ENCODE peak calls at places on chromosome 10, in four cellular contexts. One of them, this sample, is unnamed. For H3K27me3, the result is how much of the 10 kb centered on the place peaks cover.

GRCh38 chr10:5915451-5915850 is 25.4 kb downstream of the FBH1 start:
- DNase-seq in breast epithelium: no peak
- DNase-seq in suprapubic skin: no peak
- DNase-seq in thoracic aorta: no peak
- DNase-seq in this sample: no peak

GRCh38 chr10:72009430-72010081 is 45.4 kb downstream of the CHST3 start:
- DNase-seq in breast epithelium: peak
- DNase-seq in suprapubic skin: peak
- DNase-seq in thoracic aorta: peak
- DNase-seq in this sample: no peak

GRCh38 chr10:43878386-43878785 is 229.7 kb upstream of the ZNF32 start:
- DNase-seq in breast epithelium: no peak
- DNase-seq in suprapubic skin: no peak
- DNase-seq in thoracic aorta: no peak
- DNase-seq in this sample: no peak

GRCh38 chr10:72846225-72846624 is 47.3 kb upstream of the OIT3 start:
- DNase-seq in breast epithelium: no peak
- DNase-seq in suprapubic skin: no peak
- DNase-seq in thoracic aorta: no peak
- DNase-seq in this sample: no peak

GRCh38 chr10:50919010-50919409 is 33.6 kb upstream of the A1CF start:
- DNase-seq in breast epithelium: no peak
- DNase-seq in suprapubic skin: no peak
- DNase-seq in thoracic aorta: no peak
- DNase-seq in this sample: no peak

GRCh38 chr10:70528726-70529362 is 50.3 kb downstream of the PALD1 start:
- DNase-seq in breast epithelium: no peak
- DNase-seq in suprapubic skin: no peak
- DNase-seq in thoracic aorta: no peak
- DNase-seq in this sample: no peak

GRCh38 chr10:58152698-58153263 is 114.9 kb downstream of the IPMK start:
- DNase-seq in breast epithelium: no peak
- DNase-seq in suprapubic skin: no peak
- DNase-seq in thoracic aorta: no peak
- DNase-seq in this sample: peak

GRCh38 chr10:12320892-12321291 is 28.5 kb upstream of the CAMK1D start:
- DNase-seq in breast epithelium: no peak
- DNase-seq in suprapubic skin: no peak
- DNase-seq in thoracic aorta: no peak
- DNase-seq in this sample: no peak

GRCh38 chr10:72243822-72244437 is 27.9 kb upstream of the ASCC1 start:
- DNase-seq in breast epithelium: no peak
- DNase-seq in suprapubic skin: peak
- DNase-seq in thoracic aorta: no peak
- DNase-seq in this sample: no peak

GRCh38 chr10:97686301-97686961 is 610 bp downstream of the AVPI1 start:
- DNase-seq in breast epithelium: no peak
- DNase-seq in suprapubic skin: no peak
- DNase-seq in thoracic aorta: no peak
- DNase-seq in this sample: no peak

GRCh38 chr10:119608316-119609155 is 11.8 kb upstream of the TIAL1 start:
- DNase-seq in breast epithelium: peak
- DNase-seq in suprapubic skin: no peak
- DNase-seq in thoracic aorta: no peak
- DNase-seq in this sample: no peak

GRCh38 chr10:129893690-129894089 is 70.4 kb downstream of the EBF3 start:
- DNase-seq in breast epithelium: no peak
- DNase-seq in suprapubic skin: no peak
- DNase-seq in thoracic aorta: no peak
- DNase-seq in this sample: no peak

GRCh38 chr10:28263136-28263857 is 39.6 kb downstream of the MPP7 start:
- DNase-seq in breast epithelium: peak
- DNase-seq in suprapubic skin: no peak
- DNase-seq in thoracic aorta: no peak
- DNase-seq in this sample: no peak

GRCh38 chr10:287814-288213 is 152.6 kb downstream of the ZMYND11 start:
- DNase-seq in breast epithelium: no peak
- DNase-seq in suprapubic skin: no peak
- DNase-seq in thoracic aorta: no peak
- DNase-seq in this sample: no peak

GRCh38 chr10:71074176-71074755 is 138.1 kb upstream of the UNC5B start:
- DNase-seq in breast epithelium: peak
- DNase-seq in suprapubic skin: no peak
- DNase-seq in thoracic aorta: no peak
- DNase-seq in this sample: no peak

GRCh38 chr10:18743926-18744325 is 84.7 kb downstream of the ARL5B start:
- DNase-seq in breast epithelium: no peak
- DNase-seq in suprapubic skin: no peak
- DNase-seq in thoracic aorta: no peak
- DNase-seq in this sample: no peak

GRCh38 chr10:114902151-114902550 is 35.8 kb upstream of the TRUB1 start:
- DNase-seq in breast epithelium: no peak
- DNase-seq in suprapubic skin: no peak
- DNase-seq in thoracic aorta: no peak
- DNase-seq in this sample: no peak

GRCh38 chr10:88743999-88744398 is 15.8 kb upstream of the LIPN start:
- DNase-seq in breast epithelium: no peak
- DNase-seq in suprapubic skin: no peak
- DNase-seq in thoracic aorta: no peak
- DNase-seq in this sample: no peak

GRCh38 chr10:69093933-69094332 is 6.0 kb downstream of the SRGN start:
- DNase-seq in breast epithelium: no peak
- DNase-seq in suprapubic skin: no peak
- DNase-seq in thoracic aorta: no peak
- DNase-seq in this sample: no peak

GRCh38 chr10:121436281-121436629 is 162.0 kb downstream of the FGFR2 start:
- DNase-seq in breast epithelium: no peak
- DNase-seq in suprapubic skin: no peak
- DNase-seq in thoracic aorta: no peak
- DNase-seq in this sample: no peak
- H3K27ac ChIP-seq in breast epithelium: no peak
- H3K27ac ChIP-seq in suprapubic skin: no peak
- H3K27ac ChIP-seq in thoracic aorta: no peak
- H3K27ac ChIP-seq in this sample: no peak

DNA sequence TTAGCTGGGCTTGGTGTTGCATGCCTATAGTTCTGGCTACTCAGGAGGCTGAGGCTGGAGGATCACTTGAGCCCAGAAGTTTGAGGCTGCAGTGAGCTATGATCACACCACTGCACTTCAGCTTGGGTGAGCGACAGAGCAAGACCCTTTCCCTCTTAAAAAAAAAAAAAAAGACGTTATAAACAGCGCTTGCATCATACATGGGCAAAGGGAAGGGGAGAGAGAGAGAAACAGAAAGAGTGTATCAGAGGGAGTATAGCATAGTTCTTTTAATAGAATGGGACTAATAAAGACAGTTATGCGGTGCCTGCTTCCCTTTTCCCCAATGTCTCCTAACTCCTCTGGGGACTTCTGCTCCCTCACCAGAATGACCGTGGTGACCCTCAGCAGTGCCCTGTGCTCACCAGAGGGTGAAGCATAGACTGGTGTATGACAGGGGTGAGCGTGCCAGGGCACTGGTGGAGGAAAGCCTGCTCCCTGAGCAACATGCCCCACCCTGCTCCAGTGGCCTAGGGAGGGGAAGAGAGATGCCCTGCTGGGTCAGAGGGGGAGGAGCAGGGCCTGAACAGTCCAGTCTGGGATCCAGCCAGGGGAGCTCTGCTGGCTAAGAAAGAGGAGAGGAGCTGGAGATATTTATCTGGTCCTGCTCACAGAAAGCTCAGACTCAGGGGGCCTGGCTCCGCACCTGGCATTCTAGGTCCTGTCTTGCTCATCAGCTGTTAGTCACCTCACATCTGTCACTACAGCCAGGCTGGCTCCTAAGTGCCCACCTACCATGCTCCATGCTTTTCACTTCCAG is 2.3 kb downstream of the PDZD7 start:
- DNase-seq in breast epithelium: no peak
- DNase-seq in suprapubic skin: no peak
- DNase-seq in thoracic aorta: no peak
- DNase-seq in this sample: no peak
- H3K27me3 ChIP-seq in breast epithelium: under half
- H3K27me3 ChIP-seq in suprapubic skin: under half
- H3K27me3 ChIP-seq in thoracic aorta: under half
- H3K27me3 ChIP-seq in this sample: under half

GRCh38 chr10:11065567-11065966 is 47.9 kb downstream of the CELF2 start:
- DNase-seq in breast epithelium: no peak
- DNase-seq in suprapubic skin: no peak
- DNase-seq in thoracic aorta: no peak
- DNase-seq in this sample: no peak
- H3K4me3 ChIP-seq in breast epithelium: no peak
- H3K4me3 ChIP-seq in suprapubic skin: no peak
- H3K4me3 ChIP-seq in thoracic aorta: no peak
- H3K4me3 ChIP-seq in this sample: no peak

GRCh38 chr10:77498210-77498609 is 139.4 kb downstream of the KCNMA1 start:
- DNase-seq in breast epithelium: no peak
- DNase-seq in suprapubic skin: no peak
- DNase-seq in thoracic aorta: no peak
- DNase-seq in this sample: no peak
- H3K27ac ChIP-seq in breast epithelium: no peak
- H3K27ac ChIP-seq in suprapubic skin: no peak
- H3K27ac ChIP-seq in thoracic aorta: no peak
- H3K27ac ChIP-seq in this sample: no peak

GRCh38 chr10:90919683-90920574 is 958 bp downstream of the ANKRD1 start:
- DNase-seq in breast epithelium: no peak
- DNase-seq in suprapubic skin: no peak
- DNase-seq in thoracic aorta: no peak
- DNase-seq in this sample: no peak

GRCh38 chr10:90915141-90916075 is 5.5 kb downstream of the ANKRD1 start:
- DNase-seq in breast epithelium: no peak
- DNase-seq in suprapubic skin: no peak
- DNase-seq in thoracic aorta: no peak
- DNase-seq in this sample: no peak

GRCh38 chr10:90917231-90917967 is 3.5 kb downstream of the ANKRD1 start:
- DNase-seq in breast epithelium: no peak
- DNase-seq in suprapubic skin: no peak
- DNase-seq in thoracic aorta: no peak
- DNase-seq in this sample: no peak

GRCh38 chr10:90916392-90917110 is 4.3 kb downstream of the ANKRD1 start:
- DNase-seq in breast epithelium: no peak
- DNase-seq in suprapubic skin: no peak
- DNase-seq in thoracic aorta: no peak
- DNase-seq in this sample: no peak

GRCh38 chr10:90917968-90918318 is 2.9 kb downstream of the ANKRD1 start:
- DNase-seq in breast epithelium: no peak
- DNase-seq in suprapubic skin: no peak
- DNase-seq in thoracic aorta: no peak
- DNase-seq in this sample: no peak
- H3K27me3 ChIP-seq in breast epithelium: under half
- H3K27me3 ChIP-seq in suprapubic skin: under half
- H3K27me3 ChIP-seq in thoracic aorta: under half
- H3K27me3 ChIP-seq in this sample: under half

GRCh38 chr10:80288849-80289248 is 609 bp downstream of the MAT1A start:
- DNase-seq in breast epithelium: no peak
- DNase-seq in suprapubic skin: no peak
- DNase-seq in thoracic aorta: no peak
- DNase-seq in this sample: no peak
- H3K4me3 ChIP-seq in breast epithelium: no peak
- H3K4me3 ChIP-seq in suprapubic skin: no peak
- H3K4me3 ChIP-seq in thoracic aorta: no peak
- H3K4me3 ChIP-seq in this sample: no peak

DNA sequence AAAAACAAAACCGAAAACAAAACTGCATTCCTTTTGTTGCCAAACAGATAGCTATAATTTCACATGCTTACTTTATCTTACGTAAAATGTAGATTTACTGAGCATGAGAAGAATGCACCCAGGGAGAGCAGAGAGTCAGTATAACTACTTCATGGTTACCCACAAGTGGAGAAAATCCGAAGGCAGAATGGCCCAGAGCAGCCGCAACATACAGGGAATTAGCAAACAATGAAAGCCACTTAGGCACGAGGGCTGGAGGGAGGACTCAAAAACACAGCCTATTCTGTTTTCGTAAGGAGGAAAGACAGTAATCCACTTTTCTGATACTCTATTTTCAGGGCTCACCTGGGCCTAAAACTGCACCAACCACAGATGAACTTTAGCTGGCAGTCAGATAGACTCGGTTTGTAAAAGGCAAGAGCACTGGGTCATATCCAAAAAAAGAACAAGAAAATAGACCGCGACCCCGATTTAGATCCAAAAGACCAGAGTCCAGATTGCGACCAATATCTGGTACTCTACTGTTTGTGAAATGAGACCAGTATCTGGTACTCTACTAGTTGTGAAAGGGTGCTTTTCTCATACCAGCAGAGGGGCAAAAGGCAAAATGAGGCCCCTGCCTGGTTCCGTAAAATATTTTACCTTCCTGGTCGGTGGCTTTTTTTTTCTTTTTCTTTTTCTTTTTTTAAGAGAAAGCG is 1.3 kb downstream of the ITPRIP start:
- DNase-seq in breast epithelium: no peak
- DNase-seq in suprapubic skin: no peak
- DNase-seq in thoracic aorta: no peak
- DNase-seq in this sample: no peak
- H3K27ac ChIP-seq in breast epithelium: peak
- H3K27ac ChIP-seq in suprapubic skin: peak
- H3K27ac ChIP-seq in thoracic aorta: peak
- H3K27ac ChIP-seq in this sample: peak

GRCh38 chr10:75449320-75450061 is 18.1 kb downstream of the LRMDA start:
- DNase-seq in breast epithelium: no peak
- DNase-seq in suprapubic skin: no peak
- DNase-seq in thoracic aorta: no peak
- DNase-seq in this sample: no peak
- H3K27me3 ChIP-seq in breast epithelium: under half
- H3K27me3 ChIP-seq in suprapubic skin: under half
- H3K27me3 ChIP-seq in thoracic aorta: under half
- H3K27me3 ChIP-seq in this sample: under half

GRCh38 chr10:132248455-132249231 is 59.1 kb downstream of the STK32C start:
- DNase-seq in breast epithelium: peak
- DNase-seq in suprapubic skin: no peak
- DNase-seq in thoracic aorta: no peak
- DNase-seq in this sample: peak
- H3K4me3 ChIP-seq in breast epithelium: no peak
- H3K4me3 ChIP-seq in suprapubic skin: peak
- H3K4me3 ChIP-seq in thoracic aorta: peak
- H3K4me3 ChIP-seq in this sample: no peak

This sample was measured in effector memory CD4-positive, alpha-beta T cell.